ENCODE peak calls at places on chromosome 19, in four cellular contexts. One of them, this sample, is unnamed.

GRCh38 chr19:1221141-1221903 is 15.7 kb downstream of the STK11 start:
- DNase-seq in esophagus squamous epithelium: no peak
- DNase-seq in PC-3: peak; percentile 27
- DNase-seq in effector CD4-positive, alpha-beta T cell: no peak
- DNase-seq in this sample: no peak

GRCh38 chr19:5935473-5936307 is 21.6 kb downstream of the CAPS start:
- DNase-seq in esophagus squamous epithelium: no peak
- DNase-seq in PC-3: no peak
- DNase-seq in effector CD4-positive, alpha-beta T cell: no peak
- DNase-seq in this sample: no peak

GRCh38 chr19:34436716-34437115 is 8.5 kb downstream of the UBA2 start:
- DNase-seq in esophagus squamous epithelium: no peak
- DNase-seq in PC-3: no peak
- DNase-seq in effector CD4-positive, alpha-beta T cell: no peak
- DNase-seq in this sample: no peak

GRCh38 chr19:30091856-30092255 is 149.8 kb downstream of the URI1 start:
- DNase-seq in esophagus squamous epithelium: no peak
- DNase-seq in PC-3: no peak
- DNase-seq in effector CD4-positive, alpha-beta T cell: no peak
- DNase-seq in this sample: no peak

GRCh38 chr19:28426902-28427232 is 786.1 kb downstream of the UQCRFS1 start:
- DNase-seq in esophagus squamous epithelium: no peak
- DNase-seq in PC-3: no peak
- DNase-seq in effector CD4-positive, alpha-beta T cell: no peak
- DNase-seq in this sample: peak; percentile 20

GRCh38 chr19:48858984-48859710 is 9.3 kb downstream of the PLEKHA4 start:
- DNase-seq in esophagus squamous epithelium: no peak
- DNase-seq in PC-3: no peak
- DNase-seq in effector CD4-positive, alpha-beta T cell: peak; percentile 70
- DNase-seq in this sample: no peak

GRCh38 chr19:662207-662961 is 630 bp downstream of the RNF126 start:
- DNase-seq in esophagus squamous epithelium: no peak
- DNase-seq in PC-3: peak; percentile 38
- DNase-seq in effector CD4-positive, alpha-beta T cell: peak; percentile 61
- DNase-seq in this sample: no peak

GRCh38 chr19:38034153-38034835 is 127.3 kb downstream of the SIPA1L3 start:
- DNase-seq in esophagus squamous epithelium: no peak
- DNase-seq in PC-3: no peak
- DNase-seq in effector CD4-positive, alpha-beta T cell: no peak
- DNase-seq in this sample: no peak

GRCh38 chr19:51365211-51366049 is 758 bp downstream of the ETFB start:
- DNase-seq in esophagus squamous epithelium: no peak
- DNase-seq in PC-3: peak; percentile 60
- DNase-seq in effector CD4-positive, alpha-beta T cell: no peak
- DNase-seq in this sample: no peak

GRCh38 chr19:21912654-21913053 is 76.7 kb upstream of the ZNF43 start:
- DNase-seq in esophagus squamous epithelium: no peak
- DNase-seq in PC-3: no peak
- DNase-seq in effector CD4-positive, alpha-beta T cell: no peak
- DNase-seq in this sample: no peak

GRCh38 chr19:13741893-13742292 is 22.4 kb upstream of the MRI1 start:
- DNase-seq in esophagus squamous epithelium: no peak
- DNase-seq in PC-3: no peak
- DNase-seq in effector CD4-positive, alpha-beta T cell: no peak
- DNase-seq in this sample: no peak

GRCh38 chr19:37403403-37403802 is 32.5 kb downstream of the ZNF527 start:
- DNase-seq in esophagus squamous epithelium: no peak
- DNase-seq in PC-3: no peak
- DNase-seq in effector CD4-positive, alpha-beta T cell: no peak
- DNase-seq in this sample: no peak

GRCh38 chr19:19057317-19057716 is 6.5 kb upstream of the SLC25A42 start:
- DNase-seq in esophagus squamous epithelium: no peak
- DNase-seq in PC-3: no peak
- DNase-seq in effector CD4-positive, alpha-beta T cell: no peak
- DNase-seq in this sample: no peak

GRCh38 chr19:53055117-53055516 is 10.6 kb downstream of the ERVV-2 start:
- DNase-seq in esophagus squamous epithelium: no peak
- DNase-seq in PC-3: peak; percentile 13
- DNase-seq in effector CD4-positive, alpha-beta T cell: no peak
- DNase-seq in this sample: no peak

GRCh38 chr19:22784051-22784450 is at the start of gene ZNF99:
- DNase-seq in esophagus squamous epithelium: no peak
- DNase-seq in PC-3: no peak
- DNase-seq in effector CD4-positive, alpha-beta T cell: no peak
- DNase-seq in this sample: no peak

GRCh38 chr19:2270157-2270571 is 11.8 kb downstream of the PEAK3 start:
- DNase-seq in esophagus squamous epithelium: no peak
- DNase-seq in PC-3: no peak
- DNase-seq in effector CD4-positive, alpha-beta T cell: peak; percentile 33
- DNase-seq in this sample: no peak

GRCh38 chr19:55246462-55247451 is 12.1 kb downstream of the PPP6R1 start:
- DNase-seq in esophagus squamous epithelium: no peak
- DNase-seq in PC-3: no peak
- DNase-seq in effector CD4-positive, alpha-beta T cell: no peak
- DNase-seq in this sample: no peak